ENCODE peak calls at places on chromosomes 6 and 20, in six cellular contexts. V, N, L, G, H and K are unnamed samples.

GRCh38 chr20:20664795-20665194 is 47.6 kb downstream of the RALGAPA2 start:
- DNase-seq in V (peak), G (peak), L (peak), N (peak), H (peak), K (peak)

GRCh38 chr20:8020314-8021079 is 936 bp upstream of the TMX4 start:
- DNase-seq in V (peak), N (no peak), H (peak), L (no peak), G (no peak), K (no peak)

GRCh38 chr20:62980970-62981369 is 25.8 kb downstream of the BHLHE23 start:
- DNase-seq in V (peak), N (no peak), G (peak), L (no peak), H (peak), K (peak)

GRCh38 chr6:4568138-4568537 is 208.1 kb upstream of the CDYL start:
- DNase-seq in G (no peak), H (no peak), V (no peak), L (no peak), N (no peak), K (no peak)

GRCh38 chr6:167957626-167958025 is 39.8 kb upstream of the KIF25 start:
- DNase-seq in H (no peak), G (no peak), V (no peak), L (peak), N (no peak), K (no peak)

GRCh38 chr6:332671-333070 is 40.4 kb downstream of the DUSP22 start:
- DNase-seq in L (no peak), G (no peak), H (no peak), V (no peak), N (no peak), K (no peak)

GRCh38 chr6:149566372-149567193 is at the start of gene GINM1:
- DNase-seq in L (no peak), N (peak), H (peak), V (peak), G (peak), K (peak)

GRCh38 chr20:8796088-8796665 is 272.7 kb upstream of the PLCB4 start:
- DNase-seq in L (no peak), G (no peak), H (no peak), N (no peak), V (no peak), K (no peak)

GRCh38 chr6:128252293-128253176 is 267.9 kb downstream of the PTPRK start:
- DNase-seq in L (no peak), V (no peak), G (no peak), N (no peak), H (no peak), K (no peak)

GRCh38 chr20:51542033-51542893 is at the start of gene NFATC2:
- DNase-seq in H (peak), V (peak), G (peak), L (no peak), N (peak), K (peak)
- TF ChIP-seq CTCF in H (peak), V (peak), G (peak), L (peak), N (peak), K (peak)

DNA sequence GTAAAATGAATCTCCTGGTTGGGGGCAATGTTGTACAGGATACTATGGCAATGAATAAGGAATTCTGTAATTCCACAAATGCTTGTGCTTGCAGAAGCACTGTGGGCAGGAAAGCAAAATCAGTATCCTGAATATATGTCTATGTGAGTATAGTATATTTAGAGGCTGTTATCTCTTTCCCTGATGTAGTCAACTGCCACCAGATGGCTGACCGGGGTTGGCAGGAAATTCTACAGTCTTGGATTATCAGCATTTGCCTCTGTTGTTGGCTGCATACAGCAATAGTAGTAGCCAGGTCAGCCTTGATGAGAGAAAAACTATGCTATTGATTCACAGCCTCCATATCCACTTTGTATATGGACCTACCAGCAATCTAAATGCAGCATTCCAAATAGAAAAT is 425.1 kb upstream of the JAG1 start:
- DNase-seq in V (no peak), N (no peak), G (no peak), L (peak), H (peak), K (peak)
- TF ChIP-seq EZH2phosphoT487 in V (no peak), N (no peak), G (no peak), L (no peak), H (no peak), K (no peak)

GRCh38 chr6:29734046-29735018 is 11.1 kb downstream of the HLA-F start:
- DNase-seq in N (no peak), V (no peak), H (no peak), G (no peak), L (no peak), K (no peak)

GRCh38 chr6:29739882-29740261 is 16.6 kb downstream of the HLA-F start:
- DNase-seq in H (no peak), V (no peak), N (no peak), L (no peak), G (no peak), K (no peak)

GRCh38 chr6:29736563-29736962 is 13.3 kb downstream of the HLA-F start:
- DNase-seq in H (no peak), V (no peak), L (no peak), N (no peak), G (no peak), K (no peak)

GRCh38 chr6:29739136-29739881 is 16.1 kb downstream of the HLA-F start:
- DNase-seq in G (no peak), N (no peak), L (no peak), V (no peak), H (no peak), K (no peak)

GRCh38 chr6:29737707-29738630 is 14.7 kb downstream of the HLA-F start:
- DNase-seq in G (peak), L (peak), V (peak), H (peak), N (peak), K (peak)
- TF ChIP-seq CTCF in G (peak), L (peak), V (peak), H (peak), N (peak), K (peak)

GRCh38 chr6:125748534-125749111 is 809 bp upstream of the HEY2 start:
- DNase-seq in L (no peak), G (peak), N (no peak), H (peak), V (no peak), K (peak)
- TF ChIP-seq EZH2phosphoT487 in L (no peak), G (peak), N (no peak), H (no peak), V (no peak), K (no peak)

GRCh38 chr6:68876792-68877493 is 241.9 kb downstream of the ADGRB3 start:
- DNase-seq in N (peak), G (no peak), L (no peak), V (peak), H (peak), K (peak)
- TF ChIP-seq CTCF in N (peak), G (peak), L (no peak), V (peak), H (peak), K (peak)

GRCh38 chr6:22078802-22079545 is 217.9 kb downstream of the PRL start:
- DNase-seq in H (no peak), N (no peak), L (no peak), G (no peak), V (no peak), K (peak)

GRCh38 chr6:22081709-22082108 is 215.1 kb downstream of the PRL start:
- DNase-seq in V (no peak), G (no peak), N (no peak), L (no peak), H (no peak), K (no peak)

GRCh38 chr6:22078288-22078687 is 218.5 kb downstream of the PRL start:
- DNase-seq in L (no peak), G (no peak), V (no peak), H (no peak), N (no peak), K (no peak)

GRCh38 chr6:22082278-22082677 is 214.6 kb downstream of the PRL start:
- DNase-seq in H (peak), L (no peak), N (no peak), V (no peak), G (no peak), K (no peak)

DNA sequence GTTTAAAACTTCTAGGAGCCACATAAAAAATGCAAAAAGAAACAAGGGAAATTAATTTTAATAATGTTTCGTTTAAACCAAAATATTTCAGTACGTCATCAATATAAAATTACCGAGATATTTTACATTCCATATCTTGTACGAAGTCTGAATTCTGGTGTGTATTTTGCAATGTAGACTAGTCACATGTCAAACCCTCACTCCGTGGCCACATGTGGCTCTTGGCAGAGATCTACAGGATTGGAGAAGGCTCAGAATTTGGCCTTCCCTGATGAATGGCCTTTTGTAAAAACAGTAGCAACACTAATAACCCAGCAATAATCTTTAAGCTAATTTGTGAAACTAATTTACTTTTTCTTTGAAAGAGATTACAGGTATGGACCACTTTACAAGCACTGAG is 217.0 kb downstream of the PRL start:
- DNase-seq in L (no peak), H (no peak), V (no peak), G (no peak), N (no peak), K (no peak)
- TF ChIP-seq EZH2phosphoT487 in L (no peak), H (no peak), V (no peak), G (no peak), N (no peak), K (no peak)

GRCh38 chr6:160040527-160041264 is 71.8 kb downstream of the IGF2R start:
- DNase-seq in H (no peak), L (no peak), G (no peak), V (no peak), N (no peak), K (no peak)

GRCh38 chr6:160042014-160042773 is 73.3 kb downstream of the IGF2R start:
- DNase-seq in N (no peak), L (no peak), G (no peak), V (no peak), H (peak), K (no peak)

GRCh38 chr6:160042788-160043301 is 74.0 kb downstream of the IGF2R start:
- DNase-seq in V (no peak), H (peak), L (no peak), N (no peak), G (no peak), K (no peak)

GRCh38 chr6:160040055-160040454 is 71.2 kb downstream of the IGF2R start:
- DNase-seq in V (no peak), G (no peak), N (no peak), L (no peak), H (no peak), K (no peak)

GRCh38 chr6:160041608-160042007 is 72.7 kb downstream of the IGF2R start:
- DNase-seq in H (peak), N (no peak), V (no peak), L (no peak), G (no peak), K (no peak)
- TF ChIP-seq CTCF in H (peak), N (peak), V (no peak), L (no peak), G (peak), K (no peak)

GRCh38 chr6:152982768-152983636 is at the start of gene FBXO5:
- DNase-seq in N (peak), H (peak), L (peak), G (peak), V (peak), K (peak)

GRCh38 chr6:152983637-152984386 is 971 bp upstream of the FBXO5 start:
- DNase-seq in G (peak), H (peak), L (peak), V (peak), N (peak), K (peak)

GRCh38 chr6:152980656-152981055 is 2.2 kb downstream of the FBXO5 start:
- DNase-seq in V (no peak), L (no peak), N (no peak), H (no peak), G (no peak), K (no peak)

GRCh38 chr6:152981219-152981618 is 1.6 kb downstream of the FBXO5 start:
- DNase-seq in V (peak), N (no peak), G (no peak), H (no peak), L (no peak), K (no peak)

DNA sequence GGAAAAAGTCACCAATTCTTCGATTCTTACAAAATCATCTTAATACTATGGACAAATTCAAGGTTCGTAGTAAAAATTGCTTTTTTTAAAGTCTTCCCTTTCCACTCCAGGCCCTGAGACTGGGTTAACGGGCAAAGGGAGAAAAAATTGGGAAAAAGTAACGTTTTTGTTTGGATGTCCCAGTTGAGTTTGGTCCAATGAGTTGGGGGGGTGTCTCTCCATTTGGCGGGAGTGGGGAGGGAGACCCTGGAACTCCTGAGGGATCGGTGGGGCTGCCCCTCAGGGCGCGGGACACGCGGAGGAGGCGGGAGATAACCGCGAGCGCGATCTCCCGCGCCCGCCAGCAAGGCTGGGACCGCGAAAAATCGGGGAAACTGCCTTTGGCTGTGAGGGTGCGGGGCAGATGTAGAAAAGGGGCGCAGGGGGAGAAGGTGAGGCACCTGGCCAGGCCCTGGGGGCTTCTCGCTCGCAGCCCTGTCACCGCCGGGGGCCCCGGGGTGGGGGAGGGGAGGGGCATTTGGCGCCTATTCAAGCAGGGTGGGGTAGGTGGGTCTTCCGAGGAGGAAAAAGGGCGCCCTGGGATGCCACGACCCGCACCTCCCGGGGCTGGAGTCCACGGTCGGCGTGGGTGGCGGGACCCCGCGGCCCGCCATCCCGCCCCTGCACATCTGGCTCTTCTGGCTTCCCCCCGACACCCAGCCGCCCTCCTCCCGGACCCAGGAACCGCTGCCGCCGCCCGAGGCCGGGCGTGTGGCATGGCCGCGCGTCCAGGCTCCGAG is 663 bp downstream of the FBXO5 start:
- DNase-seq in H (no peak), V (peak), L (no peak), N (peak), G (peak), K (peak)
- TF ChIP-seq EZH2phosphoT487 in H (no peak), V (no peak), L (no peak), N (no peak), G (no peak), K (no peak)